ENCODE peak calls at places on chromosomes 16 and 17, in eight cellular contexts. One of them, this sample, is unnamed.

GRCh38 chr16:11205754-11206459 is 50.1 kb downstream of the SOCS1 start:
- DNase-seq in MM.1S: no peak
- DNase-seq in tibial artery: no peak
- DNase-seq in CD8-positive, alpha-beta T cell: no peak
- DNase-seq in HepG2: peak; percentile 53
- DNase-seq in breast epithelium: no peak
- DNase-seq in IMR-90: peak; percentile 42
- DNase-seq in ascending aorta: no peak
- DNase-seq in this sample: no peak

GRCh38 chr17:61467416-61468262 is 15.4 kb downstream of the TBX4 start:
- DNase-seq in ascending aorta: peak; percentile 7
- DNase-seq in breast epithelium: no peak
- DNase-seq in tibial artery: no peak
- DNase-seq in HepG2: no peak
- DNase-seq in CD8-positive, alpha-beta T cell: no peak
- DNase-seq in IMR-90: peak; percentile 52
- DNase-seq in MM.1S: no peak
- DNase-seq in this sample: peak; percentile 22

GRCh38 chr16:70271696-70272095 is 17.6 kb downstream of the AARS1 start:
- DNase-seq in HepG2: no peak
- DNase-seq in ascending aorta: no peak
- DNase-seq in breast epithelium: no peak
- DNase-seq in MM.1S: no peak
- DNase-seq in tibial artery: no peak
- DNase-seq in IMR-90: no peak
- DNase-seq in CD8-positive, alpha-beta T cell: no peak
- DNase-seq in this sample: no peak

GRCh38 chr17:62740066-62740465 is 68.0 kb downstream of the MARCHF10 start:
- DNase-seq in tibial artery: no peak
- DNase-seq in breast epithelium: no peak
- DNase-seq in IMR-90: peak; percentile 42
- DNase-seq in HepG2: no peak
- DNase-seq in MM.1S: no peak
- DNase-seq in ascending aorta: no peak
- DNase-seq in CD8-positive, alpha-beta T cell: no peak
- DNase-seq in this sample: no peak

GRCh38 chr16:7452090-7452489 is 119.4 kb downstream of the RBFOX1 start:
- DNase-seq in IMR-90: no peak
- DNase-seq in CD8-positive, alpha-beta T cell: no peak
- DNase-seq in ascending aorta: no peak
- DNase-seq in HepG2: no peak
- DNase-seq in MM.1S: no peak
- DNase-seq in breast epithelium: no peak
- DNase-seq in tibial artery: no peak
- DNase-seq in this sample: no peak

GRCh38 chr16:23509763-23510153 is 536 bp downstream of the GGA2 start:
- DNase-seq in tibial artery: no peak
- DNase-seq in ascending aorta: no peak
- DNase-seq in breast epithelium: no peak
- DNase-seq in MM.1S: peak; percentile 36
- DNase-seq in IMR-90: peak; percentile 39
- DNase-seq in HepG2: no peak
- DNase-seq in CD8-positive, alpha-beta T cell: peak; percentile 19
- DNase-seq in this sample: peak; percentile 36

GRCh38 chr17:9517396-9517795 is 58.2 kb downstream of the STX8 start:
- DNase-seq in IMR-90: no peak
- DNase-seq in breast epithelium: no peak
- DNase-seq in tibial artery: no peak
- DNase-seq in ascending aorta: no peak
- DNase-seq in CD8-positive, alpha-beta T cell: no peak
- DNase-seq in HepG2: no peak
- DNase-seq in MM.1S: peak; percentile 81
- DNase-seq in this sample: no peak

GRCh38 chr17:65219124-65219523 is 82.0 kb downstream of the RGS9 start:
- DNase-seq in ascending aorta: no peak
- DNase-seq in tibial artery: no peak
- DNase-seq in MM.1S: no peak
- DNase-seq in IMR-90: no peak
- DNase-seq in CD8-positive, alpha-beta T cell: no peak
- DNase-seq in breast epithelium: no peak
- DNase-seq in HepG2: no peak
- DNase-seq in this sample: no peak

GRCh38 chr17:66850692-66851091 is 15.8 kb downstream of the CACNG5 start:
- DNase-seq in tibial artery: no peak
- DNase-seq in CD8-positive, alpha-beta T cell: no peak
- DNase-seq in MM.1S: no peak
- DNase-seq in breast epithelium: no peak
- DNase-seq in HepG2: no peak
- DNase-seq in ascending aorta: no peak
- DNase-seq in IMR-90: no peak
- DNase-seq in this sample: no peak

GRCh38 chr16:67917852-67918236 is 13.8 kb downstream of the CTRL start:
- DNase-seq in HepG2: peak; percentile 53
- DNase-seq in MM.1S: no peak
- DNase-seq in ascending aorta: no peak
- DNase-seq in tibial artery: no peak
- DNase-seq in CD8-positive, alpha-beta T cell: no peak
- DNase-seq in IMR-90: peak; percentile 93
- DNase-seq in breast epithelium: no peak
- DNase-seq in this sample: no peak

GRCh38 chr16:11225677-11226549 is 30.1 kb downstream of the SOCS1 start:
- DNase-seq in HepG2: no peak
- DNase-seq in ascending aorta: no peak
- DNase-seq in IMR-90: no peak
- DNase-seq in breast epithelium: no peak
- DNase-seq in MM.1S: no peak
- DNase-seq in CD8-positive, alpha-beta T cell: no peak
- DNase-seq in tibial artery: no peak
- DNase-seq in this sample: no peak

GRCh38 chr16:1437606-1438005 is 6.7 kb downstream of the PERCC1 start:
- DNase-seq in IMR-90: no peak
- DNase-seq in MM.1S: no peak
- DNase-seq in HepG2: no peak
- DNase-seq in breast epithelium: no peak
- DNase-seq in ascending aorta: no peak
- DNase-seq in tibial artery: no peak
- DNase-seq in CD8-positive, alpha-beta T cell: no peak
- DNase-seq in this sample: no peak

GRCh38 chr17:29582767-29583166 is 6.7 kb downstream of the GIT1 start:
- DNase-seq in breast epithelium: no peak
- DNase-seq in CD8-positive, alpha-beta T cell: no peak
- DNase-seq in MM.1S: no peak
- DNase-seq in IMR-90: no peak
- DNase-seq in ascending aorta: no peak
- DNase-seq in tibial artery: no peak
- DNase-seq in HepG2: no peak
- DNase-seq in this sample: no peak

GRCh38 chr17:40903129-40903847 is 18.2 kb upstream of the KRT20 start:
- DNase-seq in breast epithelium: peak; percentile 39
- DNase-seq in MM.1S: no peak
- DNase-seq in tibial artery: no peak
- DNase-seq in HepG2: peak; percentile 82
- DNase-seq in IMR-90: peak; percentile 70
- DNase-seq in CD8-positive, alpha-beta T cell: no peak
- DNase-seq in ascending aorta: no peak
- DNase-seq in this sample: no peak

GRCh38 chr16:8377864-8378263 is 212.4 kb downstream of the TMEM114 start:
- DNase-seq in HepG2: no peak
- DNase-seq in CD8-positive, alpha-beta T cell: no peak
- DNase-seq in MM.1S: no peak
- DNase-seq in breast epithelium: no peak
- DNase-seq in tibial artery: no peak
- DNase-seq in ascending aorta: no peak
- DNase-seq in IMR-90: no peak
- DNase-seq in this sample: no peak

GRCh38 chr16:85641305-85641704 is 28.2 kb downstream of the GSE1 start:
- DNase-seq in IMR-90: no peak
- DNase-seq in tibial artery: no peak
- DNase-seq in MM.1S: no peak
- DNase-seq in CD8-positive, alpha-beta T cell: no peak
- DNase-seq in HepG2: no peak
- DNase-seq in ascending aorta: no peak
- DNase-seq in breast epithelium: no peak
- DNase-seq in this sample: no peak

GRCh38 chr16:89261691-89262563 is 44.4 kb downstream of the ZNF778 start:
- DNase-seq in breast epithelium: no peak
- DNase-seq in HepG2: peak; percentile 62
- DNase-seq in MM.1S: no peak
- DNase-seq in IMR-90: peak; percentile 13
- DNase-seq in ascending aorta: no peak
- DNase-seq in tibial artery: no peak
- DNase-seq in CD8-positive, alpha-beta T cell: no peak
- DNase-seq in this sample: no peak

GRCh38 chr16:84617068-84617630 is 729 bp downstream of the COTL1 start:
- DNase-seq in breast epithelium: no peak
- DNase-seq in tibial artery: peak; percentile 35
- DNase-seq in HepG2: no peak
- DNase-seq in IMR-90: no peak
- DNase-seq in CD8-positive, alpha-beta T cell: no peak
- DNase-seq in ascending aorta: no peak
- DNase-seq in MM.1S: no peak
- DNase-seq in this sample: no peak

GRCh38 chr16:88705076-88705684 is 1.0 kb downstream of the RNF166 start:
- DNase-seq in MM.1S: peak; percentile 12
- DNase-seq in tibial artery: peak; percentile 48
- DNase-seq in HepG2: no peak
- DNase-seq in ascending aorta: no peak
- DNase-seq in breast epithelium: no peak
- DNase-seq in IMR-90: peak; percentile 34
- DNase-seq in CD8-positive, alpha-beta T cell: no peak
- DNase-seq in this sample: no peak

GRCh38 chr17:35900693-35901487 is 20.7 kb upstream of the CCL5 start:
- DNase-seq in tibial artery: no peak
- DNase-seq in HepG2: no peak
- DNase-seq in ascending aorta: no peak
- DNase-seq in MM.1S: no peak
- DNase-seq in breast epithelium: no peak
- DNase-seq in CD8-positive, alpha-beta T cell: no peak
- DNase-seq in IMR-90: no peak
- DNase-seq in this sample: no peak

GRCh38 chr17:37642706-37643105 is 540 bp downstream of the DDX52 start:
- DNase-seq in HepG2: no peak
- DNase-seq in MM.1S: peak; percentile 25
- DNase-seq in tibial artery: no peak
- DNase-seq in CD8-positive, alpha-beta T cell: no peak
- DNase-seq in breast epithelium: no peak
- DNase-seq in IMR-90: peak; percentile 31
- DNase-seq in ascending aorta: no peak
- DNase-seq in this sample: no peak

DNA sequence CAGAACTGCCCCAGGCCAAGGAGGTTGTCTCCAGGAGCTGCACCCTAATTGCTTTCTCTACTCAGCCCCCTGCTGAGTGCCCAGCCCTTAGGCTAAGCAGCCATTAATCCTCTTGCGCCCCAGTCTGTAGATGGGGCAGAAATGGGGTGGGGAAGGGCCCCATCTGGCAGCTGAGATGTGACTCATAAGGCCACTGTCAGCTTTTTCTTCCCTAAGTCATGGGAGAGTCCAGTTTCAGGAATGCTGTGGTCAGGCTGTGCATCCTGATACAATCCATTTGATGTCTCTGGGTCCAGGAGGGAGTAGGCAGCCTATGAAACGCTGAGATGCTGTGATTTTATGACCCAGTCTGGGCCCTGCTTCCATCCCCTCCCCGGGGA is 12.3 kb downstream of the PLXDC1 start:
- DNase-seq in tibial artery: no peak
- DNase-seq in IMR-90: peak; percentile 92
- DNase-seq in HepG2: no peak
- DNase-seq in MM.1S: no peak
- DNase-seq in ascending aorta: no peak
- DNase-seq in breast epithelium: no peak
- DNase-seq in CD8-positive, alpha-beta T cell: no peak
- DNase-seq in this sample: no peak
- H3K27ac ChIP-seq in tibial artery: no peak overlapping the region
- H3K27ac ChIP-seq in IMR-90: peak overlapping the region; percentile 19
- H3K27ac ChIP-seq in HepG2: no peak overlapping the region
- H3K27ac ChIP-seq in MM.1S: no peak overlapping the region
- H3K27ac ChIP-seq in ascending aorta: no peak overlapping the region
- H3K27ac ChIP-seq in breast epithelium: peak overlapping the region; percentile 68
- H3K27ac ChIP-seq in CD8-positive, alpha-beta T cell: no peak overlapping the region
- H3K27ac ChIP-seq in this sample: no peak overlapping the region

GRCh38 chr17:52532373-52532772 is 373.9 kb upstream of the CA10 start:
- DNase-seq in ascending aorta: no peak
- DNase-seq in HepG2: no peak
- DNase-seq in MM.1S: no peak
- DNase-seq in IMR-90: no peak
- DNase-seq in CD8-positive, alpha-beta T cell: no peak
- DNase-seq in tibial artery: no peak
- DNase-seq in breast epithelium: no peak
- DNase-seq in this sample: no peak
- TF ChIP-seq CTCF in ascending aorta: no peak
- TF ChIP-seq CTCF in HepG2: no peak
- TF ChIP-seq CTCF in MM.1S: no peak
- TF ChIP-seq CTCF in IMR-90: no peak
- TF ChIP-seq CTCF in CD8-positive, alpha-beta T cell: no peak
- TF ChIP-seq CTCF in tibial artery: no peak
- TF ChIP-seq CTCF in breast epithelium: no peak
- TF ChIP-seq CTCF in this sample: no peak

DNA sequence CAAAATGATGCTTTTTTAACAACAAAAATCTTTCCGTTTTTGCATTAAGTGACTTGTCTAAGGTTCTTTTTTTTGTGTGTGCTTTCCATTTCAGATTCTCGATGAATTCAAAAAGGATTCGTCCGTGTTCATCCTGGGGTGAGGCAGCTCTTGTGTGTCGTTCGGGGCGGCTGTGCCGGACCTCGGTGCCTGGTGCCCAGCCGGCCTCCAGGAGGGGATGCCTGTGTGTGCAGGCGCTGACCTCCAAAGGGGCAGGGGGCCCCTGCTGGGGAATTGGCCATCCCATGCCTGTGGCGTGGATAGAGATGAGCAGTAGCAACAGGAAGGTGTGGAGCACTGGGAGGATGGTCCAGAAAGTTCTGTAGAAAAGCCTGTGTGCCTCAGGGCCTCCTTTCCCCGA is 101.7 kb downstream of the PLCG2 start:
- DNase-seq in IMR-90: no peak
- DNase-seq in tibial artery: no peak
- DNase-seq in ascending aorta: no peak
- DNase-seq in HepG2: no peak
- DNase-seq in MM.1S: no peak
- DNase-seq in CD8-positive, alpha-beta T cell: no peak
- DNase-seq in breast epithelium: no peak
- DNase-seq in this sample: no peak
- H3K36me3 ChIP-seq in IMR-90: no peaks in the 10 kb centered on the region
- H3K36me3 ChIP-seq in tibial artery: no peaks in the 10 kb centered on the region
- H3K36me3 ChIP-seq in ascending aorta: no peaks in the 10 kb centered on the region
- H3K36me3 ChIP-seq in HepG2: no peaks in the 10 kb centered on the region
- H3K36me3 ChIP-seq in MM.1S: no peaks in the 10 kb centered on the region
- H3K36me3 ChIP-seq in CD8-positive, alpha-beta T cell: no peaks in the 10 kb centered on the region
- H3K36me3 ChIP-seq in breast epithelium: no peaks in the 10 kb centered on the region
- H3K36me3 ChIP-seq in this sample: no peaks in the 10 kb centered on the region

DNA sequence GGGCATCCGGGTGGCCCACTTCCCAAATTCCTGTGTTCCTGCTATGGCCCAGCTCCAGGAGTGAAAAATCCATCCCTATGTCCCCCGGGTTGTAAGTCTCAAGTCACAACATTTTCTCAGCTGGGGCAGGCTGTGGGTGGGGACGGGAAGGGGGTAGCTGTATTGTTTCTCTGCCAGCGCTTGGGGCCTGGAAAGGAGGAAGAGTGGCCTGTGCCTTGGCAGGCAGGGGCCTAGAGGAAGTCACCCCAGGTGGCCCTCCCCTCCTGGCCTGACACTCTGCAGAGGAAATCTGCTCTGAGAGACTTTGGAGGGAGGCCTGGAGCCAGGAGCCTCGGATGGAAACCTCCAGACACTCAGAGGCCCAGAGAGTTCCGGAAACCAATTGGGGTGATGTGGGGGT is 10.6 kb upstream of the SCN4A start:
- DNase-seq in MM.1S: no peak
- DNase-seq in breast epithelium: peak; percentile 55
- DNase-seq in IMR-90: no peak
- DNase-seq in HepG2: no peak
- DNase-seq in ascending aorta: no peak
- DNase-seq in CD8-positive, alpha-beta T cell: no peak
- DNase-seq in tibial artery: peak; percentile 45
- DNase-seq in this sample: no peak
- H3K27ac ChIP-seq in MM.1S: no peak overlapping the region
- H3K27ac ChIP-seq in breast epithelium: peak overlapping the region; percentile 26
- H3K27ac ChIP-seq in IMR-90: no peak overlapping the region
- H3K27ac ChIP-seq in HepG2: no peak overlapping the region
- H3K27ac ChIP-seq in ascending aorta: peak overlapping the region; percentile 58
- H3K27ac ChIP-seq in CD8-positive, alpha-beta T cell: no peak overlapping the region
- H3K27ac ChIP-seq in tibial artery: no peak overlapping the region
- H3K27ac ChIP-seq in this sample: no peak overlapping the region

This sample was measured in body of pancreas.